ENCODE peak calls at places on chromosomes 12 and 14, in ten cellular contexts. M is HEK293T; Y is CD4-positive, alpha-beta T cell; B is H4; R is cardiac fibroblast; H is NCI-H2029 treated with DMSO at 0.1 percent for 48 hours; X is NCI-H1417 treated with DMSO at 0.1 percent for 48 hours; I is GM04504; F is amniotic stem cell; V is endodermal cell. J is an unnamed sample.

GRCh38 chr14:97379091-97379531 is 581.9 kb downstream of the VRK1 start:
- DNase-seq in M (no peak), Y (peak; percentile 4), B (no peak), R (no peak), H (no peak), X (no peak), I (no peak), F (no peak), V (peak; percentile 73), J (no peak)

GRCh38 chr12:12943589-12944260 is 8.2 kb downstream of the GPRC5D start:
- DNase-seq in M (no peak), Y (no peak), B (no peak), R (peak; percentile 79), H (no peak), X (no peak), I (peak; percentile 38), F (no peak), V (no peak), J (no peak)

GRCh38 chr12:2358986-2359658 is 306.3 kb downstream of the CACNA1C start:
- DNase-seq in M (no peak), Y (no peak), B (no peak), R (no peak), H (no peak), X (no peak), I (no peak), F (no peak), V (peak; percentile 57), J (no peak)

GRCh38 chr12:21839776-21840175 is 65.3 kb upstream of the KCNJ8 start:
- DNase-seq in M (no peak), Y (no peak), B (no peak), R (no peak), H (no peak), X (no peak), I (no peak), F (no peak), V (no peak), J (no peak)

GRCh38 chr12:120783197-120783596 is 57.6 kb downstream of the ACADS start:
- DNase-seq in M (no peak), Y (no peak), B (no peak), R (peak; percentile 78), H (no peak), X (no peak), I (peak; percentile 9), F (peak; percentile 5), V (no peak), J (no peak)

GRCh38 chr12:69566603-69567002 is 18.7 kb upstream of the CCT2 start:
- DNase-seq in M (no peak), Y (no peak), B (no peak), R (no peak), H (no peak), X (no peak), I (no peak), F (no peak), V (no peak), J (no peak)

GRCh38 chr14:50804181-50804721 is 26.7 kb downstream of the NIN start:
- DNase-seq in M (no peak), Y (no peak), B (no peak), R (peak; percentile 75), H (no peak), X (no peak), I (peak; percentile 57), F (peak; percentile 24), V (no peak), J (no peak)

GRCh38 chr14:95334044-95334443 is 14.3 kb upstream of the CLMN start:
- DNase-seq in M (no peak), Y (no peak), B (no peak), R (no peak), H (no peak), X (no peak), I (no peak), F (no peak), V (no peak), J (no peak)

GRCh38 chr12:31321565-31322228 is 4.3 kb downstream of the SINHCAF start:
- DNase-seq in M (no peak), Y (no peak), B (no peak), R (peak; percentile 54), H (no peak), X (no peak), I (no peak), F (no peak), V (no peak), J (no peak)

GRCh38 chr14:39576726-39577125 is 144.5 kb upstream of the FBXO33 start:
- DNase-seq in M (no peak), Y (no peak), B (no peak), R (no peak), H (no peak), X (no peak), I (no peak), F (no peak), V (no peak), J (no peak)

GRCh38 chr14:62451221-62451620 is 594.0 kb downstream of the KCNH5 start:
- DNase-seq in M (no peak), Y (no peak), B (no peak), R (no peak), H (no peak), X (no peak), I (no peak), F (no peak), V (no peak), J (no peak)

GRCh38 chr14:72598328-72598727 is 295.6 kb downstream of the DPF3 start:
- DNase-seq in M (no peak), Y (no peak), B (no peak), R (no peak), H (no peak), X (no peak), I (no peak), F (no peak), V (no peak), J (no peak)

GRCh38 chr14:69606258-69606657 is 5.1 kb upstream of the SUSD6 start:
- DNase-seq in M (no peak), Y (no peak), B (no peak), R (no peak), H (no peak), X (no peak), I (no peak), F (no peak), V (peak; percentile 59), J (no peak)

GRCh38 chr14:44962573-44963528 is 861 bp downstream of the TOGARAM1 start:
- DNase-seq in M (no peak), Y (peak; percentile 13), B (peak; percentile 5), R (peak; percentile 54), H (no peak), X (no peak), I (no peak), F (no peak), V (no peak), J (peak; percentile 68)

GRCh38 chr12:112841891-112842290 is 50.3 kb downstream of the RPH3A start:
- DNase-seq in M (no peak), Y (no peak), B (no peak), R (peak; percentile 33), H (no peak), X (no peak), I (no peak), F (no peak), V (peak; percentile 35), J (no peak)

GRCh38 chr14:26276757-26277156 is 321.1 kb downstream of the NOVA1 start:
- DNase-seq in M (peak; percentile 35), Y (no peak), B (no peak), R (no peak), H (no peak), X (no peak), I (no peak), F (no peak), V (peak; percentile 74), J (peak; percentile 43)

GRCh38 chr14:90699016-90699415 is 117.2 kb downstream of the TTC7B start:
- DNase-seq in M (no peak), Y (no peak), B (no peak), R (no peak), H (no peak), X (no peak), I (no peak), F (no peak), V (no peak), J (no peak)

GRCh38 chr14:93089501-93090269 is 26.0 kb downstream of the ITPK1 start:
- DNase-seq in M (no peak), Y (no peak), B (no peak), R (no peak), H (no peak), X (no peak), I (no peak), F (no peak), V (no peak), J (no peak)

GRCh38 chr12:41051909-41052308 is 136.2 kb upstream of the PDZRN4 start:
- DNase-seq in M (no peak), Y (no peak), B (no peak), R (no peak), H (no peak), X (no peak), I (no peak), F (no peak), V (no peak), J (no peak)

GRCh38 chr12:121537814-121538698 is 42.8 kb downstream of the KDM2B start:
- DNase-seq in M (peak; percentile 45), Y (no peak), B (no peak), R (no peak), H (no peak), X (no peak), I (no peak), F (no peak), V (no peak), J (no peak)

GRCh38 chr12:121807656-121808347 is 4.0 kb downstream of the SETD1B start:
- DNase-seq in M (no peak), Y (no peak), B (no peak), R (no peak), H (no peak), X (no peak), I (no peak), F (no peak), V (no peak), J (no peak)

GRCh38 chr14:63563370-63564026 is 20.3 kb upstream of the PPP2R5E start:
- DNase-seq in M (no peak), Y (no peak), B (peak; percentile 31), R (peak; percentile 68), H (no peak), X (no peak), I (no peak), F (peak; percentile 53), V (no peak), J (no peak)

GRCh38 chr12:55724226-55724939 is 4.2 kb downstream of the RDH5 start:
- DNase-seq in M (peak; percentile 65), Y (peak; percentile 55), B (peak; percentile 66), R (peak; percentile 77), H (no peak), X (no peak), I (no peak), F (no peak), V (peak; percentile 94), J (peak; percentile 77)

GRCh38 chr12:22781339-22781738 is 156.4 kb downstream of the ETNK1 start:
- DNase-seq in M (no peak), Y (no peak), B (no peak), R (no peak), H (no peak), X (no peak), I (no peak), F (no peak), V (no peak), J (no peak)

GRCh38 chr14:21098134-21098891 is at the start of gene ZNF219:
- DNase-seq in M (no peak), Y (no peak), B (peak; percentile 48), R (peak; percentile 43), H (no peak), X (no peak), I (no peak), F (no peak), V (peak; percentile 88), J (peak; percentile 53)

GRCh38 chr12:116861331-116861730 is 19.9 kb downstream of the HRK start:
- DNase-seq in M (no peak), Y (no peak), B (peak; percentile 75), R (peak; percentile 80), H (no peak), X (no peak), I (peak; percentile 49), F (peak; percentile 54), V (peak; percentile 77), J (peak; percentile 64)

GRCh38 chr14:34030864-34031263 is 80.0 kb upstream of the EGLN3 start:
- DNase-seq in M (no peak), Y (no peak), B (peak; percentile 68), R (peak; percentile 71), H (no peak), X (no peak), I (peak; percentile 35), F (no peak), V (no peak), J (peak; percentile 73)

GRCh38 chr14:100159107-100159864 is at the start of gene DEGS2:
- DNase-seq in M (peak; percentile 53), Y (peak; percentile 41), B (no peak), R (no peak), H (no peak), X (no peak), I (no peak), F (no peak), V (peak; percentile 94), J (no peak)

J was measured in globus pallidus.